ENCODE peak calls at places on chromosomes 6 and 20, in six cellular contexts. I, N, C, V, Q and P are unnamed samples.

GRCh38 chr6:328184-328670 is 35.9 kb downstream of the DUSP22 start:
- DNase-seq in I (no peak), N (peak), V (no peak), Q (no peak), C (no peak), P (no peak)

GRCh38 chr6:148491638-148492210 is 149.1 kb downstream of the SASH1 start:
- DNase-seq in V (no peak), C (no peak), Q (no peak), N (no peak), I (no peak), P (no peak)

GRCh38 chr6:39908838-39909583 is 25.3 kb downstream of the MOCS1 start:
- DNase-seq in V (no peak), N (no peak), C (no peak), I (no peak), Q (no peak), P (no peak)

GRCh38 chr6:145850671-145851070 is 36.1 kb upstream of the FBXO30 start:
- DNase-seq in V (no peak), I (no peak), Q (no peak), N (no peak), C (no peak), P (no peak)

GRCh38 chr6:148747145-148747492 is 289 bp downstream of the UST start:
- DNase-seq in I (peak), Q (peak), C (no peak), N (peak), V (peak), P (no peak)

GRCh38 chr20:46629341-46629740 is 21.9 kb downstream of the SLC13A3 start:
- DNase-seq in V (no peak), I (no peak), N (no peak), C (no peak), Q (no peak), P (no peak)

GRCh38 chr6:15389759-15390723 is 144.2 kb downstream of the JARID2 start:
- DNase-seq in I (no peak), Q (no peak), N (no peak), C (peak), V (no peak), P (no peak)

GRCh38 chr6:164247106-164247505 is 832.6 kb downstream of the QKI start:
- DNase-seq in C (no peak), I (no peak), Q (no peak), N (no peak), V (no peak), P (peak)

GRCh38 chr6:7249391-7249790 is 63.6 kb downstream of the SSR1 start:
- DNase-seq in N (no peak), V (no peak), I (no peak), Q (no peak), C (no peak), P (no peak)
- H3K27ac ChIP-seq in N (no peak), V (no peak), I (no peak), Q (no peak), C (no peak), P (no peak)

GRCh38 chr20:2687514-2687913 is 5.1 kb upstream of the EBF4 start:
- DNase-seq in I (no peak), N (no peak), Q (no peak), C (no peak), V (no peak), P (no peak)
- H3K27ac ChIP-seq in I (no peak), N (no peak), Q (no peak), C (no peak), V (no peak), P (no peak)

GRCh38 chr6:158056804-158057203 is 75.1 kb downstream of the SYNJ2 start:
- DNase-seq in I (peak), Q (no peak), N (no peak), C (no peak), V (no peak), P (no peak)

GRCh38 chr6:158058156-158058723 is 76.6 kb downstream of the SYNJ2 start:
- DNase-seq in C (no peak), V (no peak), I (peak), Q (no peak), N (no peak), P (no peak)

GRCh38 chr6:158056355-158056754 is 74.7 kb downstream of the SYNJ2 start:
- DNase-seq in Q (no peak), N (no peak), I (peak), C (no peak), V (no peak), P (no peak)

GRCh38 chr6:158059108-158059507 is 77.4 kb downstream of the SYNJ2 start:
- DNase-seq in N (no peak), V (no peak), I (peak), Q (no peak), C (no peak), P (no peak)

GRCh38 chr6:158057213-158057987 is 75.7 kb downstream of the SYNJ2 start:
- DNase-seq in C (no peak), N (no peak), I (no peak), Q (no peak), V (no peak), P (no peak)
- H3K27ac ChIP-seq in C (no peak), N (no peak), I (no peak), Q (no peak), V (no peak), P (no peak)

GRCh38 chr6:26331809-26332226 is 33.2 kb upstream of the BTN3A2 start:
- DNase-seq in Q (no peak), N (no peak), I (no peak), C (no peak), V (no peak), P (no peak)
- H3K27ac ChIP-seq in Q (no peak), N (no peak), I (no peak), C (no peak), V (no peak), P (no peak)

DNA sequence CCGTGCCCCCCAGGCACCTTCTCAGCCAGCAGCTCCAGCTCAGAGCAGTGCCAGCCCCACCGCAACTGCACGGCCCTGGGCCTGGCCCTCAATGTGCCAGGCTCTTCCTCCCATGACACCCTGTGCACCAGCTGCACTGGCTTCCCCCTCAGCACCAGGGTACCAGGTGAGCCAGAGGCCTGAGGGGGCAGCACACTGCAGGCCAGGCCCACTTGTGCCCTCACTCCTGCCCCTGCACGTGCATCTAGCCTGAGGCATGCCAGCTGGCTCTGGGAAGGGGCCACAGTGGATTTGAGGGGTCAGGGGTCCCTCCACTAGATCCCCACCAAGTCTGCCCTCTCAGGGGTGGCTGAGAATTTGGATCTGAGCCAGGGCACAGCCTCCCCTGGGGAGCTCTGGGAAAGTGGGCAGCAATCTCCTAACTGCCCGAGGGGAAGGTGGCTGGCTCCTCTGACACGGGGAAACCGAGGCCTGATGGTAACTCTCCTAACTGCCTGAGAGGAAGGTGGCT is 960 bp downstream of the TNFRSF6B start:
- DNase-seq in I (peak), Q (peak), V (no peak), N (peak), C (no peak), P (no peak)
- H3K27ac ChIP-seq in I (peak), Q (no peak), V (no peak), N (no peak), C (no peak), P (no peak)

GRCh38 chr20:43846516-43846905 is 68.1 kb upstream of the TOX2 start:
- DNase-seq in N (no peak), Q (no peak), I (no peak), V (no peak), C (no peak), P (no peak)
- H3K27ac ChIP-seq in N (no peak), Q (no peak), I (no peak), V (no peak), C (no peak), P (no peak)

GRCh38 chr6:45924763-45925342 is 90.8 kb downstream of the CLIC5 start:
- DNase-seq in C (no peak), Q (no peak), I (no peak), N (no peak), V (no peak), P (no peak)

GRCh38 chr6:45922728-45923351 is 92.8 kb downstream of the CLIC5 start:
- DNase-seq in N (peak), C (no peak), V (peak), I (peak), Q (peak), P (peak)

GRCh38 chr6:45921703-45922270 is 93.9 kb downstream of the CLIC5 start:
- DNase-seq in Q (no peak), C (no peak), N (no peak), V (peak), I (no peak), P (no peak)

GRCh38 chr6:45920819-45921511 is 94.7 kb downstream of the CLIC5 start:
- DNase-seq in Q (no peak), I (no peak), N (no peak), V (no peak), C (no peak), P (no peak)

DNA sequence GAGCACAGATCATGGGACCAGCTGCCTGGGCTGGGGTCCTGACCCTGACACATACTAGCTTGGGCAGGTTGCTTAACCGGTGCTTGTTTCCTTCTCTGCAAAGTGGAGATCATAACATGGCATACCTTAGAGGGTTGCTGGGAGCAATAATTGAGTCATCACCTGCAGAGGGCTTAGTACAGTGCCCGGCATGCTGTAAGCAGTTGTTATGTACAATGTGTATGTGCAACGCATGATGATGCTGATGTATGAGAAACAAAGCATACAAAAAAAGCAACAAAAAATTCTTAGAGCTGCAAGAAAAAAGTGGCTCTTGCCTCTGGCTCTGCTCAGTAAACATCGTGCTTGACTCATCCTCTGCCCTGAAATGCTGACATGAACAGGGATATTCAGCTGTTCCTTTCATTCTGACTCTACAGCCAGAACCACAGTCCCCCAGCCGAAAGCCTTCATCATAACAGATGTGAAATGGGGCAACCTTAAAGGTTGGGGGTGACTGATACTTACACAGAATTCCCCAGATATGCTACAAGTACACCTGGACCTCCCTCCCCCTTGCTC is 91.7 kb downstream of the CLIC5 start:
- DNase-seq in Q (no peak), N (no peak), I (no peak), C (no peak), V (no peak), P (no peak)
- H3K27ac ChIP-seq in Q (no peak), N (no peak), I (no peak), C (no peak), V (no peak), P (no peak)

DNA sequence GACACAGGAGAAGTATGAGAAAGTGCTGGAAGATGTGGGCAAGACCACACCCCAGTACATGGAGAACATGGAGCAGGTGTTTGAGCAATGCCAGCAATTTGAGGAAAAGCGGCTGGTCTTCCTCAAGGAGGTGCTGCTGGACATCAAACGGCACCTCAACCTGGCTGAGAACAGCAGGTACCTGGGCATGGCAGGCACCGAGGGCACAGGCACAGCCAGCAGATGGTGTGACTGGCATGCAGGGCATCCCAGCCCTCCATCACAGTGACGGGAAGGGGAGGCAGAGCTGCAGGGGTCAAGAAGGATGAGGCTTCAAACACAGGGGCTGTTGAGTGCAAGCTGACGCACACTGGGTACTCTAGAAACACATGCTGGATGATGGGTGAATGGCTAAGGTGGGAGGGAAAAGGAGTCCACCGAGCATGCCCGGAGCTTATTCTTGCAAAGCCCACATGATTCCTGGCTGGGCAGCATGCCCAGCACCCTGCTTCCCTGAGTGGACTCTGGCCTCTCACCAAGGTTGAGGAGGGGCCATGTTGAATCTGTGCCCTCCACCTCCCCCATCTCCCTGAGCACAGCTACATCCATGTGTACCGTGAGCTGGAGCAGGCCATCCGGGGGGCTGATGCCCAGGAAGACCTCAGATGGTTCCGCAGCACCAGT is 26.3 kb downstream of the SPDEF start:
- DNase-seq in Q (no peak), C (no peak), V (no peak), N (peak), I (peak), P (no peak)
- H3K27ac ChIP-seq in Q (no peak), C (no peak), V (no peak), N (no peak), I (no peak), P (no peak)